ENCODE peak calls at places on chromosomes 11 and 22, in four cellular contexts. J, R, G and T are unnamed samples.

GRCh38 chr11:7609015-7609414 is 64.3 kb downstream of the CYB5R2 start:
- DNase-seq in G (no peak), J (no peak), R (peak), T (no peak)

GRCh38 chr11:110113507-110113906 is 20.3 kb downstream of the ZC3H12C start:
- DNase-seq in G (no peak), R (no peak), J (no peak), T (no peak)

GRCh38 chr22:49548356-49549202 is 279.1 kb downstream of the BRD1 start:
- DNase-seq in R (no peak), G (peak), J (no peak), T (peak)

GRCh38 chr11:69559181-69559580 is 77.7 kb downstream of the LINC01488 start:
- DNase-seq in G (no peak), R (no peak), J (no peak), T (peak)

GRCh38 chr22:20175597-20175900 is 24.7 kb upstream of the CCDC188 start:
- DNase-seq in R (peak), J (no peak), G (no peak), T (no peak)

GRCh38 chr11:75981546-75981945 is 166.5 kb downstream of the UVRAG start:
- DNase-seq in R (no peak), J (no peak), G (no peak), T (no peak)

GRCh38 chr11:18324381-18324780 is 2.0 kb downstream of the GTF2H1 start:
- DNase-seq in G (no peak), R (no peak), J (peak), T (no peak)

GRCh38 chr11:16603890-16604783 is 134.3 kb upstream of the C11orf58 start:
- DNase-seq in J (no peak), R (no peak), G (peak), T (peak)

GRCh38 chr22:30228509-30229359 is 17.8 kb downstream of the LIF start:
- DNase-seq in J (no peak), R (no peak), G (no peak), T (no peak)

GRCh38 chr11:35330924-35331323 is 88.4 kb downstream of the SLC1A2 start:
- DNase-seq in G (no peak), R (no peak), J (no peak), T (no peak)

DNA sequence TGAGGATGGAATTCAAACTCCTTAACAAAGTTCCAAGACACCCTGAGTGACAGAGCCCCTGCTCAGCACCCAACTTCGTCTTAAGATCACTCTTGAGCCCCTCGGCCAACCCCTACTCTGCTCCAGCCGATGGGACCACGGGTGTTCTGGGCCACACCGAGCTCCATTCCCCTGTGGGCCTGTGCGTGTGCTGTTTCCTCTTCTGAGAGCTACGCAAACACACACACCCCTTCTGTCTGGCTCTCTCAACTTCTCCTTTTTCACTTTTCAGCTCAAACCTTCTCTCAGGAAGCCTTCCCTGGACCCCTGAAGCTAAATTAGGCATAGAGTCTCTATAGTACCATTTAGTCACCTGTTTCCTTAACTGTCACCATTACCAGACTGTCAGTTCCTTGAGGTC is 37.5 kb upstream of the NNMT start:
- DNase-seq in G (no peak), J (peak), R (no peak), T (no peak)
- H3K4me3 ChIP-seq in G (no peak), J (no peak), R (no peak), T (no peak)

GRCh38 chr11:65591939-65592814 is 3.4 kb downstream of the KCNK7 start:
- DNase-seq in J (no peak), R (peak), G (peak), T (no peak)
- TF ChIP-seq CTCF in J (no peak), R (no peak), G (peak), T (no peak)

GRCh38 chr11:13337986-13338436 is 60.4 kb downstream of the BMAL1 start:
- DNase-seq in G (no peak), J (no peak), R (peak), T (no peak)
- H3K4me3 ChIP-seq in G (no peak), J (no peak), R (peak), T (no peak)

GRCh38 chr22:38415046-38415445 is 40.0 kb downstream of the KCNJ4 start:
- DNase-seq in J (no peak), G (peak), R (no peak), T (no peak)

GRCh38 chr22:38414009-38414395 is 41.0 kb downstream of the KCNJ4 start:
- DNase-seq in J (no peak), R (no peak), G (no peak), T (no peak)

GRCh38 chr22:38413085-38414008 is 41.7 kb downstream of the KCNJ4 start:
- DNase-seq in G (peak), R (no peak), J (no peak), T (peak)

GRCh38 chr22:38411016-38411415 is 44.0 kb downstream of the KCNJ4 start:
- DNase-seq in G (no peak), J (no peak), R (no peak), T (peak)

DNA sequence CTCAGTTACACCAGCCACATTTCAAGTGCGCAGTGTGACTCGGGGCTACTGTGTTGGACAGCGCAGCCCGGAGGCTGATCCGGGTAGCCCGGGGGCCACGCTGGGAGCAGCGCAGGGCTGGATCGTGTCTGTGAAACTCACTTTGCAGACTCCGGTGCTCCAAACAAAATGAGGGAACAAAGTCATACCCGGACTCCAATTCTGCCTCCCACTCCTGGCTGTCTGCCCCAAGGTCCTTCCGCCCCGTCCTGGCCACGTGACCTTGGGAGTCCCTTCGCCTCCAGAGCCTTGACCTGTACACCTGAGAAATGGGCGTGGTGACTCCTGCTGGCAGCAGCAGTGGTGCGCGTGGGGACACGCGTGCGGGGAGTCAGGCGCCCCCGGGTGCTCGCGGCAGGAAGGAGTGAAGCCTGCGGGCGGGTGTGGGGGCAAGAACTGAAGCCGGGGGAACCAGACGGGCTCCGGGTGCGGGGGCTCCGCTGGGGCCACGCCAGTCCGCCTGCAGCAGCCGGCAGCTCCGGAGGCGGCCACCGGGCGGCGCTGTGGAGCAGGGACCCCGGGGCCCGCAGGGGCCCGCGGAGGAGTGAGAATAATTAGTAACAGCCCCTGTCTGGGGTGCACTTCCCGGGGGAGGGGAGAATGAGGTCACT is 42.4 kb downstream of the KCNJ4 start:
- DNase-seq in G (peak), R (no peak), J (no peak), T (peak)
- TF ChIP-seq CTCF in G (peak), R (peak), J (peak), T (no peak)

GRCh38 chr22:46844606-46845210 is 82.3 kb downstream of the TBC1D22A start:
- DNase-seq in G (no peak), R (no peak), J (no peak), T (no peak)
- H3K4me3 ChIP-seq in G (no peak), R (peak), J (no peak), T (no peak)